ENCODE peak calls at places on chromosomes 6 and 20, in five cellular contexts. U is cardiac muscle cell, L is heart left ventricle, D is pancreas, P is HepG2. E is an unnamed sample. For H3K4me1 and H3K36me3, the result is how much of the 10 kb centered on the place peaks cover.

GRCh38 chr6:84554706-84555105 is 209.7 kb downstream of the TBX18 start:
- DNase-seq in U (no peak), L (no peak), D (no peak), P (no peak), E (no peak)

GRCh38 chr20:61331542-61331941 is 79.5 kb downstream of the CDH4 start:
- DNase-seq in U (peak), L (no peak), D (no peak), P (no peak), E (no peak)

GRCh38 chr20:49578436-49578835 is 10.5 kb upstream of the PTGIS start:
- DNase-seq in U (no peak), L (no peak), D (no peak), P (no peak), E (no peak)

GRCh38 chr6:30818426-30818841 is 65.9 kb upstream of the DDR1 start:
- DNase-seq in U (peak), L (no peak), D (no peak), P (no peak), E (no peak)

GRCh38 chr6:45540375-45540920 is 162.7 kb upstream of the SUPT3H start:
- DNase-seq in U (no peak), L (no peak), D (no peak), P (no peak), E (no peak)

GRCh38 chr6:8194499-8194898 is 92.2 kb upstream of the EEF1E1 start:
- DNase-seq in U (no peak), L (no peak), D (no peak), P (no peak), E (no peak)

GRCh38 chr20:18284805-18285533 is 3.4 kb upstream of the ZNF133 start:
- DNase-seq in U (peak), L (no peak), D (no peak), P (no peak), E (no peak)

GRCh38 chr6:140602843-140603242 is 1228.4 kb upstream of the CITED2 start:
- DNase-seq in U (no peak), L (no peak), D (no peak), P (no peak), E (no peak)

GRCh38 chr6:143676437-143677045 is 1.2 kb upstream of the PHACTR2 start:
- DNase-seq in U (no peak), L (no peak), D (no peak), P (no peak), E (no peak)

GRCh38 chr6:105539879-105540278 is 137.0 kb upstream of the PREP start:
- DNase-seq in U (peak), L (no peak), D (no peak), P (no peak), E (no peak)

GRCh38 chr6:139525415-139525814 is 151.0 kb upstream of the CITED2 start:
- DNase-seq in U (peak), L (no peak), D (no peak), P (no peak), E (no peak)

GRCh38 chr6:40901322-40902055 is 137.5 kb downstream of the UNC5CL start:
- DNase-seq in U (no peak), L (no peak), D (no peak), P (no peak), E (no peak)

GRCh38 chr6:125759184-125759902 is 9.9 kb downstream of the HEY2 start:
- DNase-seq in U (no peak), L (peak), D (no peak), P (no peak), E (no peak)

GRCh38 chr6:56542367-56543331 is 100.0 kb downstream of the DST start:
- DNase-seq in U (peak), L (peak), D (peak), P (peak), E (peak)

GRCh38 chr6:56540950-56541600 is 101.6 kb downstream of the DST start:
- DNase-seq in U (no peak), L (no peak), D (no peak), P (peak), E (no peak)

GRCh38 chr6:56540232-56540631 is 102.5 kb downstream of the DST start:
- DNase-seq in U (no peak), L (no peak), D (no peak), P (no peak), E (no peak)

GRCh38 chr6:56539503-56540105 is 103.1 kb downstream of the DST start:
- DNase-seq in U (no peak), L (no peak), D (no peak), P (no peak), E (no peak)

DNA sequence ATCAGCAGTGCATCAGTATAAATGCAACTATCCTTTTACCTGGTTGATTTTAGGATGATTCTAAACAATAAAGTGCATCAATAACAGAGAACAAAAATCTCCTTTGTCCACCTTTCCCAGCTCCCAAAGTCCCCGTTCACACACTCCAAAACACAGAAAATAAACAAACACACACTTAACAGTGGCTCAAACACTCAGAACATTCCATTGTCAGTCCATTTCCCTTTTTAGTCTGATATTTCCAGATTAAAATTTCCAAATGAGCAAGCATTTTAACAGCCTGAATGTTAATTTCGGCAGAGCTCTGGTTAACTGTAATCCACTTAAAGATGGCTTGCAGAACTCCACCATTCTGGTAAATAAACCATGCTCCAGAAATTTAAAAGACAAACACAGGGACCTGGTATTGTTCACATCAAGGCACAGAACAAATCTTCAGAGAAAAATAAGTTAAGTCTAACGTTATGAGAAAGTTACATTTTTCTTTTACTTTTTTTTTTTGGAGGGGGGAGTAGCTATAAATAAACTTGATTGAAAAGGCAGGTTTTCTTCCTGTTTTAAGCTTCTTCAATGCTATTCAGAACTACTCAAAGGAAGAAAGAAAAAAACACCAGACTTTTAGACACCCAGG is 100.8 kb downstream of the DST start:
- DNase-seq in U (no peak), L (no peak), D (no peak), P (peak), E (no peak)
- H3K4me1 ChIP-seq in U (under half), L (half or more), D (under half), P (half or more), E (under half)

GRCh38 chr6:52505726-52506501 is 70.9 kb downstream of the TRAM2 start:
- DNase-seq in U (no peak), L (no peak), D (no peak), P (no peak), E (no peak)
- H3K36me3 ChIP-seq in U (under half), L (half or more), D (under half), P (under half), E (under half)

GRCh38 chr6:15357832-15358231 is 112.0 kb downstream of the JARID2 start:
- DNase-seq in U (no peak), L (no peak), D (no peak), P (no peak), E (no peak)

GRCh38 chr6:15358579-15359327 is 112.9 kb downstream of the JARID2 start:
- DNase-seq in U (peak), L (no peak), D (no peak), P (no peak), E (no peak)

GRCh38 chr6:15362274-15363160 is 116.6 kb downstream of the JARID2 start:
- DNase-seq in U (no peak), L (no peak), D (no peak), P (peak), E (no peak)

GRCh38 chr6:15359335-15359862 is 113.5 kb downstream of the JARID2 start:
- DNase-seq in U (no peak), L (no peak), D (no peak), P (no peak), E (no peak)

GRCh38 chr6:15360300-15360699 is 114.4 kb downstream of the JARID2 start:
- DNase-seq in U (no peak), L (no peak), D (no peak), P (no peak), E (no peak)
- H3K4me1 ChIP-seq in U (half or more), L (under half), D (under half), P (under half), E (under half)

GRCh38 chr6:75676377-75676776 is 72.7 kb upstream of the MYO6 start:
- DNase-seq in U (no peak), L (no peak), D (no peak), P (no peak), E (no peak)
- H3K36me3 ChIP-seq in U (half or more), L (half or more), D (under half), P (under half), E (under half)

GRCh38 chr6:32764050-32764449 is 718 bp upstream of the HLA-DQB2 start:
- DNase-seq in U (no peak), L (no peak), D (no peak), P (no peak), E (no peak)

GRCh38 chr6:32761548-32761947 is 1.8 kb downstream of the HLA-DQB2 start:
- DNase-seq in U (no peak), L (no peak), D (no peak), P (no peak), E (no peak)

GRCh38 chr6:32759669-32760068 is 3.7 kb downstream of the HLA-DQB2 start:
- DNase-seq in U (no peak), L (no peak), D (no peak), P (no peak), E (no peak)

GRCh38 chr6:32761084-32761483 is 2.2 kb downstream of the HLA-DQB2 start:
- DNase-seq in U (no peak), L (no peak), D (no peak), P (no peak), E (no peak)

DNA sequence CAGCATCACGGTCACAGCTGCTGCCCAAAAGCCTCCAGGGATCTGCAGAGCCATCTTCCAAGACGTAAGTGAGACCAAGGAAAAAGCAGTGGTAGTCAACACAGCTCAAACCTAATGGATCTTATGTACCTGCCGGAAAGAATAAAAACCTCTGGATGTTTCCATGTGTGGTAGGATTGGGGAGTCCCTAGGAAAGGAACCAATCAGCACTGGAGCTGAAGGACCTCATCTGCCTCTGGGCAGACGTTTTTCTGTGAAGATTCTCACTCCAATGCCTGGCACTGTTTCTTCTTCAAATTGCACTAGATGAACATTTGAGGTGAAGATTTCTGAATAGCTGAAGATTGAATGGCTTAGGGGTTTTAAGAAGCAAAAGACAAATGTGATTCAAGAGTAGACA is at the start of gene HLA-DQB2:
- DNase-seq in U (no peak), L (no peak), D (no peak), P (no peak), E (no peak)
- H3K4me1 ChIP-seq in U (under half), L (under half), D (under half), P (under half), E (under half)

DNA sequence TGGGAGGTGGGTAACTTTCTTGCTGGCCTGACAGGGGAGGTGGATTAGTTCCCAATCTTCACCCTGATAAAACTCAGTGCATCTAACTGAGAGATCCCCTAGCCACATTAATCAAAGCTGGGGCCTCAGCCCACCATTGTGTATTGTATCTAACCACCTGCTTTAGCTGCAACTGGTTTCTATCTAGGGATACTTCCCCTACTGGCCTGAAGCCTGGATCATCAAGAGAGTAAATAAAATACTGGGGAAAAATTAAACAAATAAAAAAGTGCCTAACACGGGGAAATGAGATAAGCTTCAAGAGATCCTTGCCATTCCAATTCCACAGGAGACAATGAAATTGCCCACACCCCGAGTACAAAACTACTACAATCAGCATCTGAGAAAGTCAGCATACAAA is 149.4 kb downstream of the INSM1 start:
- DNase-seq in U (no peak), L (no peak), D (no peak), P (no peak), E (no peak)
- H3K36me3 ChIP-seq in U (under half), L (half or more), D (under half), P (under half), E (under half)

DNA sequence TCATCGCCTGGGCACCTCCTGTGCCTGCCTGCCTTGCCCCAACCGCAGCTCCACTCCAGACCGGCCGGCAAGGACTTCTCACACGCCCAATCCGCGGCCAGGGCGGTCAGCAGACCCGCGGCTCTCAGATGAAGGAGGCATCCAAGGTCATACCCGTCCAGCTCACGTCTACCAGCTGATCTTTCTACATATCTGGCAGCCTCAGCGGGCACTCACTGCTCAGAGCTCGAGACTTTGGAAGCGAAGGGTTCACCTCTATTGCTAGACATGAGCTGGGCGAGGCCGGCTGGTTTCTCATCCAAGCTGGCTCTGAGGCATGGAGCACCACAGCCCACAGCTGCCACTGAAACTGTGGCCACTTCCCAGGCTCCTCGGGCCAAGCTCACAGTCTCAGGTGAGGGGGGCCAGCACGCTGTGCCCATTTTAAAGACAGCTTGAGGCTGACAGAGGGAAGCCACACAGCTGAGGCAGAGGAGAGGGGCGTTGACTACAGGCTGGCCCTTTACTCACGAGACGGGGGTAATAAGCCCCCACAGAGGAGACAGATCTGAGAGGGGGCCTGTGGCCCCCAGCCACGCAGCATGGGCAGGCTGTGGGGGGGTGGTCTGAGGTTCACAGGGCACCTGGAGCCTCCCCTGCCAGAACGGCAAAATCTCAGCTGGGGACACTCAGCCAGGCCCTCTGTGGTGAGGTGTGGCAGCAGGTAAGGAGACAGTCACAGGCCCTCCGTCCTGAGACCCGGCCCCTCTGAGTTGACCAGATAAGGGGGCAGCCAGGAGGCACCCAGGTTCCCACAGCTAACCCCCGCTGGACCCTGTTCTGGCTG is 2.0 kb downstream of the LAMA5 start:
- DNase-seq in U (no peak), L (peak), D (peak), P (no peak), E (peak)
- H3K4me1 ChIP-seq in U (half or more), L (half or more), D (under half), P (half or more), E (under half)

E was measured in lung.